ENCODE peak calls at places on chromosomes 4 and X, in four cellular contexts. V is stomach, Z is HL-60, F is tibial nerve. Q is an unnamed sample.
A peak's percentile ranks its signal among the peaks of the same experiment; 100 is the strongest.

GRCh38 chr4:125735107-125735506 is 420.4 kb downstream of the FAT4 start:
- DNase-seq in Z (no peak), V (no peak), F (no peak), Q (no peak)

GRCh38 chr4:16329797-16330134 is 103.5 kb upstream of the TAPT1 start:
- DNase-seq in Z (no peak), F (no peak), V (no peak), Q (no peak)

GRCh38 chrX:1400731-1401471 is 9.0 kb upstream of the SLC25A6 start:
- DNase-seq in V (no peak), F (no peak), Z (no peak), Q (no peak)

GRCh38 chrX:47646636-47647035 is 3.7 kb downstream of the ELK1 start:
- DNase-seq in F (no peak), Z (no peak), V (no peak), Q (no peak)

GRCh38 chr4:52600275-52600674 is 58.8 kb downstream of the USP46 start:
- DNase-seq in V (peak; percentile 55), F (no peak), Z (no peak), Q (no peak)

GRCh38 chr4:180665994-180666818 is 1577.0 kb upstream of the TENM3 start:
- DNase-seq in F (no peak), Z (peak; percentile 16), V (no peak), Q (peak; percentile 80)

GRCh38 chr4:140071806-140072205 is 82.2 kb downstream of the MAML3 start:
- DNase-seq in V (no peak), F (peak; percentile 42), Z (peak; percentile 34), Q (peak; percentile 53)

GRCh38 chr4:1784395-1784788 is 8.7 kb upstream of the FGFR3 start:
- DNase-seq in V (no peak), Z (no peak), F (no peak), Q (no peak)

GRCh38 chr4:40349561-40350198 is 14.5 kb downstream of the CHRNA9 start:
- DNase-seq in Z (no peak), F (no peak), V (no peak), Q (no peak)

GRCh38 chr4:153169811-153170210 is 34.4 kb upstream of the TRIM2 start:
- DNase-seq in F (no peak), Z (no peak), V (no peak), Q (no peak)

GRCh38 chr4:15168759-15169158 is 166.5 kb downstream of the CPEB2 start:
- DNase-seq in Z (no peak), V (no peak), F (no peak), Q (no peak)

GRCh38 chrX:141839856-141840255 is 1.7 kb downstream of the MAGEC3 start:
- DNase-seq in Z (no peak), V (no peak), F (no peak), Q (no peak)

GRCh38 chrX:47581731-47582647 is at the start of gene TIMP1:
- DNase-seq in V (peak; percentile 71), Z (no peak), F (peak; percentile 79), Q (peak; percentile 86)

GRCh38 chrX:23938690-23939089 is 30.9 kb downstream of the CXorf58 start:
- DNase-seq in Z (no peak), F (no peak), V (no peak), Q (no peak)

GRCh38 chrX:110418220-110418856 is 59.7 kb downstream of the RTL9 start:
- DNase-seq in V (peak; percentile 32), Z (no peak), F (no peak), Q (no peak)

GRCh38 chr4:151717909-151718613 is 42.7 kb downstream of the GATB start:
- DNase-seq in V (no peak), F (no peak), Z (no peak), Q (no peak)

GRCh38 chr4:102694791-102695190 is 66.0 kb downstream of the MANBA start:
- DNase-seq in Z (no peak), F (no peak), V (no peak), Q (no peak)

GRCh38 chr4:152975615-152976465 is 39.7 kb downstream of the FHDC1 start:
- DNase-seq in V (no peak), Z (no peak), F (no peak), Q (no peak)

GRCh38 chrX:45517090-45517973 is 316.7 kb upstream of the DIPK2B start:
- DNase-seq in V (no peak), F (no peak), Z (no peak), Q (no peak)

GRCh38 chr4:76512000-76512399 is 77.0 kb downstream of the SHROOM3 start:
- DNase-seq in F (no peak), V (no peak), Z (no peak), Q (no peak)

GRCh38 chr4:40247350-40247749 is 50.5 kb downstream of the RHOH start:
- DNase-seq in Z (no peak), F (no peak), V (no peak), Q (peak; percentile 68)

GRCh38 chrX:64093761-64094160 is 111.7 kb downstream of the AMER1 start:
- DNase-seq in Z (no peak), V (no peak), F (no peak), Q (peak; percentile 1)

GRCh38 chrX:9352243-9352642 is 112.6 kb upstream of the TBL1X start:
- DNase-seq in F (no peak), Z (no peak), V (no peak), Q (peak; percentile 66)

GRCh38 chr4:148072789-148073188 is 340.9 kb downstream of the ARHGAP10 start:
- DNase-seq in Z (no peak), V (no peak), F (no peak), Q (no peak)

GRCh38 chr4:95108883-95109421 is 351.2 kb downstream of the BMPR1B start:
- DNase-seq in F (no peak), Z (no peak), V (no peak), Q (no peak)

GRCh38 chr4:85265234-85265633 is 209.7 kb upstream of the ARHGAP24 start:
- DNase-seq in F (no peak), Z (no peak), V (no peak), Q (no peak)

DNA sequence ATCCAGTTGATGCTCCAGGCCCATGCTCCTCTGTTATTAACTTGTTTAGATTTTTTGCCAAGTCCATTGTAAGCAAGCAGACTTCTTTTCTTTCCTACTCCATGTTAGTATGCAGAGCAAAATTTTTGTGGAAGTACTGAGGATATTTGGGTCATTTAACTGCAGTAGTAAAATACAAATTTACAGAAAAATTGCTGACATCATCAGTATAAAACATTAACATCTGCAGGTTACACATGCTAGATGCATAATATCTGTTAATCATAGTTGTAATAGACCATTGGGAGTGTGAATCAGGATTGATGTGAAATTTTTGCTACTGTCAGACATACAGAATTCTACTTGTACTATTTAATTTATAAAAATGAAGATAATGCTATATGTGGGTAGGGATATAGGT is 454.1 kb upstream of the CXorf51B start:
- DNase-seq in V (no peak), F (no peak), Z (no peak), Q (no peak)
- H3K4me3 ChIP-seq in V (no peak overlapping the region), F (no peak overlapping the region), Z (no peak overlapping the region), Q (no peak overlapping the region)

GRCh38 chrX:95995600-95995999 is 689.0 kb upstream of the DIAPH2 start:
- DNase-seq in F (no peak), Z (no peak), V (no peak), Q (no peak)
- TF ChIP-seq CTCF in F (no peak), Z (no peak), V (no peak), Q (no peak)

GRCh38 chrX:71118032-71118984 is at the start of gene MED12:
- DNase-seq in Z (peak; percentile 65), F (peak; percentile 48), V (peak; percentile 80), Q (peak; percentile 89)

GRCh38 chrX:71118985-71119535 is 664 bp downstream of the MED12 start:
- DNase-seq in Z (no peak), V (no peak), F (no peak), Q (no peak)

GRCh38 chrX:71111851-71112468 is 583 bp upstream of the IL2RG start:
- DNase-seq in F (no peak), Z (no peak), V (no peak), Q (peak; percentile 51)

DNA sequence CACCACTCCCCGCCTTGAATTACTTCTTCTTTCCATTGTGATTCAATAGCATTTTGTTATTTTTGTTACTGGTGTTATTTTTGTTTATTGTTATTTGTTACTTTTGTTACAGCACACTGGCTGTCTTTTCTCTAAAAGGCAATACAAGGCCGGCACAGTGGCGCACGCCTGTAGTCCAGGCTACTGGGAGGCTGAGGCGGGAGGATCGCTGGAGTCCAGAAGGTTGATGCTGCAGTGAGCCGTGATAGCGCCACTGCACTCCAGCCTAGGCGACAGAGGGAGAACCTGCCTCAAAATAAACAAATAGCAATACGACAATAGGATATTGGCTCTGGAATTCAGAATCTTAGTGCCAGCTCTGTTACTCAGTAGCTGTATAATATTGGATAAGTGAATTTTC is 1.0 kb upstream of the MED12 start:
- DNase-seq in Z (no peak), V (no peak), F (no peak), Q (no peak)
- H3K4me3 ChIP-seq in Z (no peak overlapping the region), V (no peak overlapping the region), F (no peak overlapping the region), Q (no peak overlapping the region)

DNA sequence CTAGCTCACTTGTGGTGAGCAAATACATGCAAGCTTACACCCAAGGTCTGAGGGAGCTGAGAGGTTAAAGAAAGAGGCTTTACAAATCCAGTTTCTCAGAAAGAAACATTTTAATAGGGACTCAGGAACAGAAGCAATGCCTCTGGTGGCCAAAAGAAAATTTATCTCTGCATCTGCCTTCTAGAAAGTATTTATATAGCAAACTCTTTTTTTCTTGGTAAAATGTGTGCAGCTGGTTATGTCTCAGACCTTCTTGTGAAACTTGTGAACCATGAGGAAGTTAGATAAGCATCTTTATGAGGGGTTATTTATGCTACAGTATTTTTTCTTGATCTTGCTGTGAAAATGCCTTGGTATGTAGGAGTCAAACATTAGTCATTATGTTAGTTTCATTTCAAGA is 48.5 kb upstream of the CYSLTR1 start:
- DNase-seq in Z (peak; percentile 28), F (no peak), V (no peak), Q (no peak)
- TF ChIP-seq CTCF in Z (no peak), F (no peak), V (no peak), Q (no peak)

DNA sequence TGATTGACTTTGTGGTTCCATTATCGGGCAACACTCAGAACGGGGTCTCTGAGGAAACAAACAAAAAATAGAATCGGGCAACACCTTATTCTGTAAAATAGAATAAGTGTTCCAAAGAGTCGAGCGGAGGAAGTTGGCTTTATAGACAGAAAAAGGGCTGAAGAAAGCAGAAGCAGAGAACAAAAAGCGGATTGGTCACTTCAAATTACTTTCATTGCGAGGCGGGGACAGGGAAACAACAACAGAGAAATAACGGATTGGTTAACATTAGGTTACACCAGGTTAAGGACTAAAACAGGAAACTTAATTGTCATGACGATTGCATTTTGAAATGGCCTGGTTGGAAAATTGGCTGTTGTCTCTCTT is 407 bp upstream of the COQ2 start:
- DNase-seq in F (no peak), Z (peak; percentile 66), V (no peak), Q (peak; percentile 59)
- H3K4me3 ChIP-seq in F (peak overlapping the region; percentile 60), Z (peak overlapping the region; percentile 71), V (peak overlapping the region; percentile 77), Q (peak overlapping the region; percentile 90)

GRCh38 chr4:90293320-90293719 is 166.1 kb downstream of the CCSER1 start:
- DNase-seq in Z (no peak), V (no peak), F (no peak), Q (peak; percentile 2)
- TF ChIP-seq CTCF in Z (no peak), V (no peak), F (no peak), Q (peak; percentile 25)